ENCODE peak calls at places on chromosome 4, in four cellular contexts. H is GM12878, E is adrenal gland, O is body of pancreas. U is an unnamed sample.

GRCh38 chr4:11367371-11367770 is 61.3 kb downstream of the HS3ST1 start:
- DNase-seq in H (no peak), O (peak; percentile 40), E (peak; percentile 85), U (no peak)

GRCh38 chr4:152620915-152621314 is 58.9 kb downstream of the TMEM154 start:
- DNase-seq in E (no peak), O (no peak), H (no peak), U (no peak)

GRCh38 chr4:61406677-61407076 is 206.6 kb downstream of the ADGRL3 start:
- DNase-seq in H (no peak), O (no peak), E (no peak), U (no peak)

GRCh38 chr4:165384608-165385007 is 5.8 kb downstream of the CPE start:
- DNase-seq in O (no peak), H (no peak), E (no peak), U (no peak)

GRCh38 chr4:87002682-87003043 is 67.9 kb downstream of the AFF1 start:
- DNase-seq in H (no peak), O (no peak), E (no peak), U (no peak)

GRCh38 chr4:143700420-143701352 is at the start of gene FREM3:
- DNase-seq in E (peak; percentile 15), H (no peak), O (no peak), U (peak; percentile 39)

GRCh38 chr4:189046642-189047041 is 894.0 kb upstream of the FRG1 start:
- DNase-seq in O (no peak), H (no peak), E (no peak), U (no peak)

GRCh38 chr4:37722000-37722638 is 35.9 kb upstream of the RELL1 start:
- DNase-seq in O (no peak), E (no peak), H (no peak), U (no peak)

GRCh38 chr4:185771696-185772390 is 40.2 kb downstream of the SORBS2 start:
- DNase-seq in H (no peak), O (no peak), E (no peak), U (no peak)

GRCh38 chr4:42985971-42986370 is 93.5 kb downstream of the GRXCR1 start:
- DNase-seq in H (no peak), O (no peak), E (no peak), U (no peak)

GRCh38 chr4:20618010-20618409 is 82.2 kb upstream of the PACRGL start:
- DNase-seq in E (peak; percentile 53), H (no peak), O (peak; percentile 13), U (no peak)

GRCh38 chr4:57403591-57403990 is 293.4 kb upstream of the IGFBP7 start:
- DNase-seq in H (no peak), O (no peak), E (no peak), U (no peak)

GRCh38 chr4:3791910-3792542 is 25.8 kb downstream of the ADRA2C start:
- DNase-seq in O (peak; percentile 73), H (no peak), E (peak; percentile 51), U (peak; percentile 16)

GRCh38 chr4:164926301-164926700 is 49.3 kb downstream of the APELA start:
- DNase-seq in E (no peak), H (no peak), O (no peak), U (no peak)

GRCh38 chr4:65482410-65482809 is 187.9 kb downstream of the EPHA5 start:
- DNase-seq in H (no peak), E (no peak), O (no peak), U (no peak)

GRCh38 chr4:8904041-8904501 is 32.4 kb upstream of the HMX1 start:
- DNase-seq in E (no peak), H (no peak), O (no peak), U (no peak)

GRCh38 chr4:20393486-20394100 is 141.9 kb downstream of the SLIT2 start:
- DNase-seq in O (no peak), H (no peak), E (no peak), U (no peak)

GRCh38 chr4:2487632-2488031 is 18.7 kb downstream of the RNF4 start:
- DNase-seq in E (no peak), O (no peak), H (no peak), U (no peak)

GRCh38 chr4:177632481-177632880 is 190.2 kb upstream of the AGA start:
- DNase-seq in H (no peak), E (no peak), O (no peak), U (no peak)

GRCh38 chr4:158277558-158277957 is 67.3 kb downstream of the TMEM144 start:
- DNase-seq in H (no peak), O (no peak), E (no peak), U (no peak)

GRCh38 chr4:48252313-48252712 is 17.3 kb downstream of the TEC start:
- DNase-seq in H (no peak), O (no peak), E (no peak), U (peak; percentile 48)

GRCh38 chr4:107203733-107204132 is 167.6 kb upstream of the DKK2 start:
- DNase-seq in E (no peak), H (no peak), O (no peak), U (no peak)

GRCh38 chr4:75723802-75724065 is 643 bp upstream of the USO1 start:
- DNase-seq in E (no peak), H (no peak), O (no peak), U (no peak)

GRCh38 chr4:65654976-65655375 is 15.3 kb downstream of the EPHA5 start:
- DNase-seq in E (no peak), H (no peak), O (no peak), U (no peak)

GRCh38 chr4:155608231-155608885 is 58.3 kb upstream of the GUCY1A1 start:
- DNase-seq in E (no peak), H (no peak), O (no peak), U (no peak)

GRCh38 chr4:150264595-150265141 is 186.4 kb downstream of the DCLK2 start:
- DNase-seq in E (no peak), H (no peak), O (no peak), U (no peak)

GRCh38 chr4:154560824-154561231 is 2.0 kb upstream of the FGB start:
- DNase-seq in H (no peak), O (no peak), E (no peak), U (no peak)

GRCh38 chr4:73454920-73455319 is 18.9 kb downstream of the AFP start:
- DNase-seq in H (no peak), O (no peak), E (no peak), U (no peak)
- TF ChIP-seq POLR2A in H (no peak), O (no peak), E (no peak), U (no peak)

GRCh38 chr4:26861434-26862186 is 969 bp downstream of the STIM2 start:
- DNase-seq in H (no peak), E (peak; percentile 79), O (peak; percentile 62), U (peak; percentile 71)
- TF ChIP-seq POLR2A in H (peak; percentile 69), E (peak; percentile 53), O (no peak), U (no peak)

GRCh38 chr4:139301143-139301820 is at the start of gene NAA15:
- DNase-seq in O (peak; percentile 98), E (peak; percentile 99), H (peak; percentile 90), U (peak; percentile 99)
- TF ChIP-seq POLR2A in O (peak; percentile 72), E (peak; percentile 97), H (peak; percentile 80), U (peak; percentile 95)

DNA sequence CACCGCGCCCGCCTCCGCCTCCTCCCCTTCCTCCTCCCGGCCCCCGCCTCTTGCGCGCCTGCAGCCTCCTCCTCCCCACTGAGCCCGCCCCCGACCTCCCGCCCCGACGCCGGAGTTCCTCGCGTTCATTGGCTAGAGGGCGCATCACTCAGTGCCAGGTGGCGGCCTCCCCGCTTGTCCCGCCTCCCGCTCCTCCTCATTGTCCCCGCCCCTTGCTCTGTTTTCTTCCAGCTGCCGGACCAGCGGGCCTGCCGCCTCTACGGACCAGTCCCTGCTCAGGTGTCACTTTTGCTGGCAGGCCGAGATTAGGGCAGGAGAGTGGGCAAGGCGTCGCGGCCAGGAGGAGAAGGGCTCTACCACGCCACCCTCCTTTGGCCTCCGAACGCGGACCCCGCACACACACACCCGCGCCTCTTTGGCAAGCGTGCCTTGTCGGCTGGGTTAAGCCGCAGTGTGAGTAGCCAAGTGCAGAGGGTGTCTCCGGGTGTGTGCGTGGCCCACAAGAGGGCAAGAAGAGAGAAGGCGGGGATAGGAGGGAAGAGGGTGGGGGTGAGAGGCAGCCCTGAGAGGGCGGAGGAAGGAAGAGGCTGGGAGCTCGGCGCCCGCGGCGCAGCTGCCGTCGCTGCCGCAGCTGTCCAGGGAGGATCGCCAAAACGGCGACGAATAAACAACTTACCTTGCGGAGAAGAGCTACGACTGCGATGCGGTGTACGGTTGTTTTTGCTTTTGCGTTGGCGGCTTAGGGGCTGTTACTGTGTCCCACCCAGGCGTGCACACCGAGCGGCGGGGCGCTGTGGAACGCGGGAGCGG is 436 bp upstream of the PPP3CA start:
- DNase-seq in H (peak; percentile 83), O (peak; percentile 99), E (peak; percentile 99), U (peak; percentile 97)
- TF ChIP-seq POLR2A in H (peak; percentile 80), O (peak; percentile 77), E (peak; percentile 89), U (peak; percentile 91)

GRCh38 chr4:146058531-146058930 is 117.0 kb upstream of the LSM6 start:
- DNase-seq in E (no peak), H (no peak), O (no peak), U (no peak)

GRCh38 chr4:146062325-146062715 is 113.2 kb upstream of the LSM6 start:
- DNase-seq in H (no peak), E (no peak), O (no peak), U (no peak)

GRCh38 chr4:146059865-146060264 is 115.7 kb upstream of the LSM6 start:
- DNase-seq in H (peak; percentile 84), O (no peak), E (no peak), U (no peak)

GRCh38 chr4:146061610-146062324 is 113.8 kb upstream of the LSM6 start:
- DNase-seq in O (no peak), E (no peak), H (no peak), U (no peak)

GRCh38 chr4:146059153-146059552 is 116.4 kb upstream of the LSM6 start:
- DNase-seq in E (no peak), O (no peak), H (peak; percentile 57), U (no peak)
- TF ChIP-seq POLR2A in E (no peak), O (no peak), H (peak; percentile 30), U (no peak)

DNA sequence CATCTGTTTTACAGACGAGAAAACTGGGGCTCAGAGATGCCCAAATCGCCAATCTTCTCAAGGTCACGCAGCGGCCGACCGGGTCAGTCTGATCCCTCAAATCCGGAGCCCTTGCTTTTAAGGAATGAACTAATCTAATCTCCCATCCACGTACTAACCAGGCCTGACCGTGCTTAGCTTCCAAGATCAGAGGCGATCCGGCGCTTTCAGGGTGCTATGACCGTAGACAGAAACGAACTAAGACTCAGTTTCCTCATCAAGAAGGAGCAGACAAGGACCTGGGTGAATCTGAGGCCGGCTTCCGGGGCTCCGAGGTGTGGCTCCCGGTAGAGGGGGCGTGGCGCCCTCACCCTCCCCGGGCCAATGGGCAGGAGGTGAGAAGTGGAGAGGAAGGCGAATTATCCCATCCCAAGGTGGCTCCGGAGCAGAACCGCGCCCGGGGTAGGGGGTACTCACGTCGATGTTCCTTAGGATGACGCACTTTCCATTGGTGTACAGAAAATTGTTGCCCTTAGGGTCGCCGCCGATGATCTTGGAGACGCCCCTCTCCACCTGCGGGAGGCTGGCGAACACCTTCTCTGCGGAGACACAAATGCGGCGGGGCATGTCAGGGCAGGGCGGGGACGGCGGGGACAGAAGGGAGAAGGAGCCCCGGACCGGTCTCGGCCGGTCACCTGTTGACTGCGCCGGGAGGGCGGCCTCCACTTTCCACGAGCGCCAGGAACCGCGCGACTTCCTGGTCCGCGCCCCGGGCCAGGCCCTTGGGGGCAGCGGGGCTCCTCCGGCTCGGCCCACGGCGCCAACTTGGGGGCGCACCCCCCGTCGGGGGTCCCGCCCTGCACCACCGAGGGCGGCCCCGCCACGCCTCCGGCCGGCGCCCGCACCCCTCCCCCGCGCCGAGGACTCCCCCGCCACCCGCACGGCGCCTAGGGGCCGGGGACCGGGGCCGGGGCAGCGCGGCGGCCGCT is 658 bp downstream of the WDR1 start:
- DNase-seq in O (peak; percentile 56), E (peak; percentile 49), H (peak; percentile 23), U (peak; percentile 78)
- TF ChIP-seq POLR2A in O (no peak), E (no peak), H (peak; percentile 55), U (peak; percentile 12)